ENCODE peak calls at places on chromosome 3, in eight cellular contexts. One of them, this sample, is unnamed.

GRCh38 chr3:13824521-13825316 is 55.2 kb downstream of the WNT7A start:
- DNase-seq in body of pancreas: no peak
- DNase-seq in stomach: no peak
- DNase-seq in AG04450: no peak
- DNase-seq in HCT116: no peak
- DNase-seq in left ventricle myocardium inferior: no peak
- DNase-seq in epithelial cell of esophagus: peak; percentile 23
- DNase-seq in AG09309: no peak
- DNase-seq in this sample: no peak

GRCh38 chr3:57980416-57980815 is 27.8 kb upstream of the FLNB start:
- DNase-seq in AG09309: no peak
- DNase-seq in epithelial cell of esophagus: no peak
- DNase-seq in body of pancreas: no peak
- DNase-seq in HCT116: no peak
- DNase-seq in stomach: no peak
- DNase-seq in AG04450: no peak
- DNase-seq in left ventricle myocardium inferior: no peak
- DNase-seq in this sample: no peak

GRCh38 chr3:10223676-10224639 is 24.3 kb upstream of the TATDN2 start:
- DNase-seq in HCT116: no peak
- DNase-seq in body of pancreas: no peak
- DNase-seq in left ventricle myocardium inferior: no peak
- DNase-seq in epithelial cell of esophagus: no peak
- DNase-seq in AG09309: no peak
- DNase-seq in AG04450: no peak
- DNase-seq in stomach: peak; percentile 31
- DNase-seq in this sample: no peak

GRCh38 chr3:13825317-13825590 is 54.6 kb downstream of the WNT7A start:
- DNase-seq in AG09309: no peak
- DNase-seq in epithelial cell of esophagus: peak; percentile 87
- DNase-seq in HCT116: no peak
- DNase-seq in body of pancreas: no peak
- DNase-seq in AG04450: no peak
- DNase-seq in left ventricle myocardium inferior: no peak
- DNase-seq in stomach: no peak
- DNase-seq in this sample: no peak

GRCh38 chr3:5138214-5138981 is 16.3 kb downstream of the ARL8B start:
- DNase-seq in body of pancreas: no peak
- DNase-seq in left ventricle myocardium inferior: no peak
- DNase-seq in AG04450: no peak
- DNase-seq in epithelial cell of esophagus: peak; percentile 29
- DNase-seq in stomach: no peak
- DNase-seq in HCT116: no peak
- DNase-seq in AG09309: no peak
- DNase-seq in this sample: peak; percentile 64

GRCh38 chr3:20924646-20925395 is 738.8 kb upstream of the SGO1 start:
- DNase-seq in left ventricle myocardium inferior: no peak
- DNase-seq in AG04450: no peak
- DNase-seq in AG09309: no peak
- DNase-seq in HCT116: no peak
- DNase-seq in body of pancreas: no peak
- DNase-seq in stomach: no peak
- DNase-seq in epithelial cell of esophagus: peak; percentile 16
- DNase-seq in this sample: no peak

GRCh38 chr3:13249630-13250395 is 170.3 kb downstream of the NUP210 start:
- DNase-seq in epithelial cell of esophagus: no peak
- DNase-seq in body of pancreas: no peak
- DNase-seq in AG09309: no peak
- DNase-seq in left ventricle myocardium inferior: no peak
- DNase-seq in AG04450: no peak
- DNase-seq in stomach: no peak
- DNase-seq in HCT116: no peak
- DNase-seq in this sample: no peak

GRCh38 chr3:73848173-73848751 is 223.5 kb upstream of the PDZRN3 start:
- DNase-seq in AG04450: no peak
- DNase-seq in HCT116: no peak
- DNase-seq in left ventricle myocardium inferior: no peak
- DNase-seq in body of pancreas: peak; percentile 10
- DNase-seq in epithelial cell of esophagus: peak; percentile 52
- DNase-seq in AG09309: peak; percentile 11
- DNase-seq in stomach: no peak
- DNase-seq in this sample: peak; percentile 62

GRCh38 chr3:172078244-172078643 is 38.9 kb downstream of the FNDC3B start:
- DNase-seq in stomach: no peak
- DNase-seq in body of pancreas: no peak
- DNase-seq in AG09309: no peak
- DNase-seq in AG04450: no peak
- DNase-seq in HCT116: no peak
- DNase-seq in left ventricle myocardium inferior: no peak
- DNase-seq in epithelial cell of esophagus: no peak
- DNase-seq in this sample: no peak

GRCh38 chr3:129576514-129577345 is 29.7 kb downstream of the PLXND1 start:
- DNase-seq in AG09309: no peak
- DNase-seq in left ventricle myocardium inferior: peak; percentile 52
- DNase-seq in body of pancreas: peak; percentile 71
- DNase-seq in AG04450: no peak
- DNase-seq in epithelial cell of esophagus: no peak
- DNase-seq in stomach: peak; percentile 76
- DNase-seq in HCT116: no peak
- DNase-seq in this sample: no peak

GRCh38 chr3:113575191-113575590 is 42.8 kb downstream of the SIDT1 start:
- DNase-seq in AG04450: no peak
- DNase-seq in stomach: no peak
- DNase-seq in left ventricle myocardium inferior: no peak
- DNase-seq in body of pancreas: no peak
- DNase-seq in epithelial cell of esophagus: no peak
- DNase-seq in HCT116: no peak
- DNase-seq in AG09309: no peak
- DNase-seq in this sample: no peak

GRCh38 chr3:139868773-139869172 is 66.2 kb upstream of the CLSTN2 start:
- DNase-seq in epithelial cell of esophagus: no peak
- DNase-seq in left ventricle myocardium inferior: no peak
- DNase-seq in AG04450: no peak
- DNase-seq in AG09309: no peak
- DNase-seq in body of pancreas: no peak
- DNase-seq in HCT116: no peak
- DNase-seq in stomach: no peak
- DNase-seq in this sample: no peak

GRCh38 chr3:44805960-44806359 is 44.4 kb downstream of the KIF15 start:
- DNase-seq in stomach: no peak
- DNase-seq in HCT116: no peak
- DNase-seq in body of pancreas: no peak
- DNase-seq in AG09309: no peak
- DNase-seq in left ventricle myocardium inferior: no peak
- DNase-seq in epithelial cell of esophagus: no peak
- DNase-seq in AG04450: no peak
- DNase-seq in this sample: no peak

GRCh38 chr3:38247366-38248035 is 18.1 kb upstream of the SLC22A13 start:
- DNase-seq in stomach: no peak
- DNase-seq in epithelial cell of esophagus: peak; percentile 92
- DNase-seq in AG09309: peak; percentile 66
- DNase-seq in HCT116: peak; percentile 13
- DNase-seq in left ventricle myocardium inferior: no peak
- DNase-seq in body of pancreas: no peak
- DNase-seq in AG04450: peak; percentile 64
- DNase-seq in this sample: peak; percentile 94

GRCh38 chr3:187913617-187914033 is 168.4 kb upstream of the BCL6 start:
- DNase-seq in body of pancreas: no peak
- DNase-seq in left ventricle myocardium inferior: no peak
- DNase-seq in HCT116: no peak
- DNase-seq in AG04450: peak; percentile 57
- DNase-seq in stomach: no peak
- DNase-seq in AG09309: no peak
- DNase-seq in epithelial cell of esophagus: peak; percentile 89
- DNase-seq in this sample: peak; percentile 67

GRCh38 chr3:122005033-122005565 is 16.9 kb downstream of the ILDR1 start:
- DNase-seq in stomach: no peak
- DNase-seq in AG09309: no peak
- DNase-seq in left ventricle myocardium inferior: no peak
- DNase-seq in HCT116: no peak
- DNase-seq in body of pancreas: no peak
- DNase-seq in AG04450: no peak
- DNase-seq in epithelial cell of esophagus: no peak
- DNase-seq in this sample: no peak

GRCh38 chr3:37974121-37974927 is 16.3 kb upstream of the VILL start:
- DNase-seq in epithelial cell of esophagus: peak; percentile 67
- DNase-seq in body of pancreas: peak; percentile 83
- DNase-seq in AG09309: no peak
- DNase-seq in stomach: peak; percentile 77
- DNase-seq in AG04450: no peak
- DNase-seq in left ventricle myocardium inferior: peak; percentile 46
- DNase-seq in HCT116: peak; percentile 43
- DNase-seq in this sample: peak; percentile 66

GRCh38 chr3:195200010-195200822 is 70.7 kb downstream of the XXYLT1 start:
- DNase-seq in body of pancreas: no peak
- DNase-seq in AG04450: no peak
- DNase-seq in epithelial cell of esophagus: no peak
- DNase-seq in HCT116: no peak
- DNase-seq in stomach: peak; percentile 15
- DNase-seq in left ventricle myocardium inferior: no peak
- DNase-seq in AG09309: no peak
- DNase-seq in this sample: no peak

GRCh38 chr3:53744351-53744750 is 101.9 kb downstream of the CHDH start:
- DNase-seq in body of pancreas: peak; percentile 82
- DNase-seq in AG09309: no peak
- DNase-seq in AG04450: no peak
- DNase-seq in stomach: peak; percentile 62
- DNase-seq in left ventricle myocardium inferior: no peak
- DNase-seq in HCT116: no peak
- DNase-seq in epithelial cell of esophagus: no peak
- DNase-seq in this sample: no peak

GRCh38 chr3:55897573-55898224 is 410.6 kb upstream of the WNT5A start:
- DNase-seq in AG04450: no peak
- DNase-seq in left ventricle myocardium inferior: no peak
- DNase-seq in HCT116: no peak
- DNase-seq in body of pancreas: no peak
- DNase-seq in stomach: no peak
- DNase-seq in AG09309: no peak
- DNase-seq in epithelial cell of esophagus: peak; percentile 37
- DNase-seq in this sample: peak; percentile 2
- TF ChIP-seq CTCF in AG04450: peak; percentile 62
- TF ChIP-seq CTCF in left ventricle myocardium inferior: no peak
- TF ChIP-seq CTCF in HCT116: no peak
- TF ChIP-seq CTCF in body of pancreas: peak; percentile 21
- TF ChIP-seq CTCF in stomach: no peak
- TF ChIP-seq CTCF in AG09309: peak; percentile 47
- TF ChIP-seq CTCF in epithelial cell of esophagus: peak; percentile 73
- TF ChIP-seq CTCF in this sample: peak; percentile 6

GRCh38 chr3:130743354-130743753 is 3.3 kb downstream of the PIK3R4 start:
- DNase-seq in AG04450: no peak
- DNase-seq in epithelial cell of esophagus: no peak
- DNase-seq in left ventricle myocardium inferior: no peak
- DNase-seq in body of pancreas: no peak
- DNase-seq in stomach: no peak
- DNase-seq in AG09309: no peak
- DNase-seq in HCT116: no peak
- DNase-seq in this sample: no peak

GRCh38 chr3:130746296-130747039 is at the start of gene PIK3R4:
- DNase-seq in left ventricle myocardium inferior: peak; percentile 89
- DNase-seq in HCT116: peak; percentile 98
- DNase-seq in AG04450: peak; percentile 92
- DNase-seq in AG09309: peak; percentile 92
- DNase-seq in stomach: peak; percentile 94
- DNase-seq in epithelial cell of esophagus: peak; percentile 99
- DNase-seq in body of pancreas: peak; percentile 93
- DNase-seq in this sample: peak; percentile 98

GRCh38 chr3:130748981-130749380 is 2.4 kb upstream of the PIK3R4 start:
- DNase-seq in AG04450: no peak
- DNase-seq in HCT116: no peak
- DNase-seq in stomach: no peak
- DNase-seq in left ventricle myocardium inferior: no peak
- DNase-seq in AG09309: no peak
- DNase-seq in body of pancreas: no peak
- DNase-seq in epithelial cell of esophagus: no peak
- DNase-seq in this sample: peak; percentile 41

DNA sequence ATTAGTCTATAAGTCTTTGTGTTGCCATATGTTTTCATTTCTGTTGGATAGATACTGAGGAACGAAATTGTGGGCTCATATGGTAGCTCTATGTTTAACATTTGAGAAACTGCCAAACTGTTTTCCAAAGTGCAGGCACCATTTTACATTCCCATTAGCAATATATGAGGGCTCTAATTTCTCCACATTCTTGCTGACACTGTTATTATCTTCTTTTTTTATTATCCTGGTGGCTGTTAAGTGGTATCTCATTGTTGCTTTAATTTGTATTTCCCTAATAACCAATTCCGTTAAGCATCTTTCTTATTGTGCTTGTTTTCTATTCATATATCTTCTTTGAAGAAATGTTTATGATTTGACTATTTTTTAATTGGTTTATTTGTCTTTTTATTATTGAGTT is 1.9 kb upstream of the PIK3R4 start:
- DNase-seq in epithelial cell of esophagus: no peak
- DNase-seq in HCT116: no peak
- DNase-seq in left ventricle myocardium inferior: no peak
- DNase-seq in body of pancreas: no peak
- DNase-seq in stomach: no peak
- DNase-seq in AG04450: no peak
- DNase-seq in AG09309: no peak
- DNase-seq in this sample: no peak
- H3K4me3 ChIP-seq in epithelial cell of esophagus: peak overlapping the region; percentile 37
- H3K4me3 ChIP-seq in HCT116: peak overlapping the region; percentile 59
- H3K4me3 ChIP-seq in left ventricle myocardium inferior: no peak overlapping the region
- H3K4me3 ChIP-seq in body of pancreas: no peak overlapping the region
- H3K4me3 ChIP-seq in stomach: peak overlapping the region; percentile 92
- H3K4me3 ChIP-seq in AG04450: no peak overlapping the region
- H3K4me3 ChIP-seq in AG09309: no peak overlapping the region
- H3K4me3 ChIP-seq in this sample: peak overlapping the region; percentile 46

DNA sequence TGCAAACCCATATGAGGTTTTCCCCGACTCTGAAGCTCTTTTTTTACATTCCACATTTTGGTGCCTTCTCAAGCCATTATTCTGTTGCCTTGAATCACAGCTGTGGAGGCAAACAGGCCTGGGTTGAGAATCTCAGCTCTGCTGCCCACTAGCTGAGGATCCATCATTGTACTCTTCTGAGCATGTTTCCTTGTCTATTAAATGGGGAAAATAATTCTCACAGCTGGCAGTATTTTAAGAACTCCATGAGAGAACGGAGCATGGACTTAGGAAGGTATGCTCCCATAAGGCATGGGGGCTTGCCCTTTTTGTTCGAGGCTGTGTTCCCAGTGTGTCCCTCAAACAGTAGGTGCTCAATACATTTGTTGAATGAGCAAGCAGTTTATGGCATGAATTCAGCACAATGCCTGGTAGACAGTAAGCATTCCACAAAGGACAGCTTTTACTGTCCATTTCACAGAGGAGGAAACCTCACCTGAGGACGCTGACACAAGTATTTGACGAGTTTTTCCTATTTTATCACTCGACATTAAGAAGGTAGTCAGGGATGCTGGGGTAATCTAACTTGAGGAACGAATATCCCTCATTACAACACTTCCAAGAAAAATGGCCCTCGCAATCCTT is 2.2 kb upstream of the PTPRG start:
- DNase-seq in stomach: no peak
- DNase-seq in left ventricle myocardium inferior: no peak
- DNase-seq in epithelial cell of esophagus: no peak
- DNase-seq in AG09309: no peak
- DNase-seq in HCT116: no peak
- DNase-seq in AG04450: no peak
- DNase-seq in body of pancreas: no peak
- DNase-seq in this sample: peak; percentile 35
- TF ChIP-seq CTCF in stomach: no peak
- TF ChIP-seq CTCF in left ventricle myocardium inferior: peak; percentile 34
- TF ChIP-seq CTCF in epithelial cell of esophagus: peak; percentile 6
- TF ChIP-seq CTCF in AG09309: peak; percentile 47
- TF ChIP-seq CTCF in HCT116: peak; percentile 16
- TF ChIP-seq CTCF in AG04450: peak; percentile 37
- TF ChIP-seq CTCF in body of pancreas: no peak
- TF ChIP-seq CTCF in this sample: peak; percentile 26

GRCh38 chr3:148998715-148999413 is 7.5 kb downstream of the GYG1 start:
- DNase-seq in stomach: no peak
- DNase-seq in body of pancreas: no peak
- DNase-seq in left ventricle myocardium inferior: no peak
- DNase-seq in AG09309: no peak
- DNase-seq in HCT116: no peak
- DNase-seq in AG04450: no peak
- DNase-seq in epithelial cell of esophagus: peak; percentile 10
- DNase-seq in this sample: peak; percentile 27
- H3K4me3 ChIP-seq in stomach: no peak overlapping the region
- H3K4me3 ChIP-seq in body of pancreas: no peak overlapping the region
- H3K4me3 ChIP-seq in left ventricle myocardium inferior: peak overlapping the region; percentile 15
- H3K4me3 ChIP-seq in AG09309: no peak overlapping the region
- H3K4me3 ChIP-seq in HCT116: no peak overlapping the region
- H3K4me3 ChIP-seq in AG04450: no peak overlapping the region
- H3K4me3 ChIP-seq in epithelial cell of esophagus: no peak overlapping the region
- H3K4me3 ChIP-seq in this sample: no peak overlapping the region

This sample was measured in fibroblast of mammary gland.